ENCODE peak calls at places on chromosomes 13 and 19, in seven cellular contexts. H, Q, F, J, I, D and Y are unnamed samples.

GRCh38 chr13:38685974-38686571 is 804 bp upstream of the FREM2 start:
- DNase-seq in Q (no peak), H (no peak), D (no peak), I (peak; percentile 37), F (peak; percentile 52), J (no peak), Y (peak; percentile 2)

GRCh38 chr19:33678796-33679195 is 57.0 kb downstream of the CHST8 start:
- DNase-seq in D (no peak), J (no peak), I (peak; percentile 95), Q (no peak), F (no peak), H (no peak), Y (no peak)

GRCh38 chr13:45674908-45675307 is 27.2 kb upstream of the CBY2 start:
- DNase-seq in F (peak; percentile 27), H (no peak), D (peak; percentile 71), I (peak; percentile 9), Q (peak; percentile 60), J (peak; percentile 38), Y (no peak)

GRCh38 chr13:113742445-113743120 is 16.4 kb upstream of the TMEM255B start:
- DNase-seq in J (no peak), I (no peak), Q (no peak), D (no peak), H (peak; percentile 66), F (no peak), Y (no peak)

GRCh38 chr13:63110431-63110830 is 1694.8 kb upstream of the PCDH20 start:
- DNase-seq in I (no peak), H (no peak), D (no peak), F (no peak), Q (no peak), J (no peak), Y (no peak)

GRCh38 chr13:106555631-106556328 is 12.2 kb downstream of the ARGLU1 start:
- DNase-seq in Q (no peak), J (no peak), D (no peak), F (no peak), H (no peak), I (no peak), Y (no peak)

GRCh38 chr19:3285647-3286176 is 61.3 kb downstream of the CELF5 start:
- DNase-seq in H (peak; percentile 72), J (no peak), I (no peak), F (peak; percentile 87), D (peak; percentile 69), Q (no peak), Y (peak; percentile 30)

GRCh38 chr19:17339088-17339741 is 1.9 kb downstream of the GTPBP3 start:
- DNase-seq in H (no peak), Q (no peak), I (no peak), F (no peak), D (no peak), J (no peak), Y (no peak)